ENCODE peak calls at places on chromosomes 3 and 15, in five cellular contexts. G is neuronal stem cell, Z is mesenchymal stem cell, O is H9, S is H1. P is an unnamed sample.

GRCh38 chr15:67838789-67839332 is 984 bp downstream of the RNU6-1 start:
- DNase-seq in Z (peak; percentile 60), O (peak; percentile 84), S (no peak), G (no peak), P (peak; percentile 100)

GRCh38 chr3:15114466-15115358 is 15.8 kb upstream of the RBSN start:
- DNase-seq in S (no peak), G (no peak), O (no peak), Z (no peak), P (no peak)

GRCh38 chr3:48569808-48570450 is 6.3 kb upstream of the UCN2 start:
- DNase-seq in O (no peak), G (no peak), Z (no peak), S (no peak), P (no peak)

GRCh38 chr3:1477669-1478068 is 384.8 kb downstream of the CNTN6 start:
- DNase-seq in G (no peak), S (no peak), Z (no peak), O (no peak), P (no peak)

GRCh38 chr3:14317057-14317553 is 85.3 kb upstream of the SLC6A6 start:
- DNase-seq in S (no peak), G (no peak), Z (no peak), O (no peak), P (no peak)

GRCh38 chr3:53729130-53729529 is 117.1 kb downstream of the CHDH start:
- DNase-seq in O (no peak), G (no peak), S (no peak), Z (no peak), P (no peak)

GRCh38 chr15:100928632-100929280 is 9.6 kb downstream of the LRRK1 start:
- DNase-seq in G (no peak), O (no peak), S (no peak), Z (no peak), P (peak; percentile 89)

GRCh38 chr3:130601662-130602061 is 84.7 kb downstream of the COL6A6 start:
- DNase-seq in G (no peak), Z (no peak), S (no peak), O (no peak), P (no peak)

GRCh38 chr3:115975353-115975752 is 352.0 kb downstream of the GAP43 start:
- DNase-seq in G (no peak), S (no peak), Z (peak; percentile 88), O (no peak), P (no peak)

GRCh38 chr15:57284535-57284934 is 91.8 kb upstream of the CGNL1 start:
- DNase-seq in G (no peak), Z (no peak), S (no peak), O (no peak), P (no peak)

GRCh38 chr15:57922780-57923179 is 142.7 kb downstream of the ALDH1A2 start:
- DNase-seq in G (no peak), O (no peak), Z (no peak), S (no peak), P (no peak)

GRCh38 chr3:42118762-42119361 is 27.7 kb downstream of the TRAK1 start:
- DNase-seq in G (peak; percentile 18), Z (peak; percentile 44), O (peak; percentile 69), S (peak; percentile 19), P (peak; percentile 49)

GRCh38 chr3:42755681-42756578 is 17.1 kb downstream of the CCDC13 start:
- DNase-seq in O (peak; percentile 71), S (no peak), G (no peak), Z (peak; percentile 23), P (no peak)

GRCh38 chr3:98110191-98110908 is 20.2 kb upstream of the OR5H1 start:
- DNase-seq in Z (no peak), S (no peak), O (no peak), G (no peak), P (peak; percentile 62)

GRCh38 chr3:15399970-15400369 is 27.4 kb downstream of the METTL6 start:
- DNase-seq in S (no peak), G (no peak), Z (no peak), O (no peak), P (no peak)

GRCh38 chr3:72312339-72312738 is 527.4 kb upstream of the PROK2 start:
- DNase-seq in O (no peak), S (no peak), Z (no peak), G (no peak), P (no peak)

GRCh38 chr15:52154896-52155865 is 36.0 kb downstream of the GNB5 start:
- DNase-seq in Z (no peak), G (no peak), S (no peak), O (no peak), P (no peak)

GRCh38 chr15:52615302-52615701 is 46.5 kb upstream of the ARPP19 start:
- DNase-seq in G (no peak), Z (no peak), S (no peak), O (no peak), P (peak; percentile 21)

GRCh38 chr3:47414666-47415587 is 34.1 kb downstream of the PTPN23 start:
- DNase-seq in G (no peak), Z (no peak), S (no peak), O (no peak), P (no peak)

GRCh38 chr3:152574461-152575079 is 260.4 kb upstream of the P2RY1 start:
- DNase-seq in S (no peak), Z (peak; percentile 65), G (peak; percentile 24), O (no peak), P (peak; percentile 42)

GRCh38 chr15:40079456-40079855 is 29.2 kb downstream of the BMF start:
- DNase-seq in G (no peak), Z (no peak), S (no peak), O (no peak), P (peak; percentile 85)

GRCh38 chr15:71496336-71496955 is 313.9 kb upstream of the NR2E3 start:
- DNase-seq in Z (peak; percentile 31), G (no peak), O (no peak), S (no peak), P (no peak)

GRCh38 chr3:49017646-49017977 is 768 bp downstream of the DALRD3 start:
- DNase-seq in O (no peak), S (no peak), G (no peak), Z (no peak), P (no peak)

GRCh38 chr3:10204921-10205320 is 40.2 kb downstream of the IRAK2 start:
- DNase-seq in Z (no peak), G (no peak), O (no peak), S (no peak), P (no peak)

GRCh38 chr15:33116218-33116617 is 78.3 kb downstream of the FMN1 start:
- DNase-seq in S (no peak), Z (no peak), G (no peak), O (no peak), P (no peak)

GRCh38 chr3:24432989-24433388 is 61.7 kb downstream of the THRB start:
- DNase-seq in G (no peak), Z (no peak), S (no peak), O (no peak), P (no peak)

GRCh38 chr3:152828075-152828840 is 6.7 kb upstream of the P2RY1 start:
- DNase-seq in Z (peak; percentile 18), S (no peak), G (no peak), O (no peak), P (no peak)

GRCh38 chr3:59654120-59654952 is 604.5 kb upstream of the CFAP20DC start:
- DNase-seq in S (no peak), G (no peak), O (no peak), Z (no peak), P (peak; percentile 80)

GRCh38 chr15:60003243-60004018 is 680 bp upstream of the FOXB1 start:
- DNase-seq in O (no peak), Z (no peak), S (no peak), G (no peak), P (no peak)

GRCh38 chr15:41873711-41874110 is 20.1 kb downstream of the SPTBN5 start:
- DNase-seq in S (no peak), O (no peak), G (no peak), Z (no peak), P (no peak)

GRCh38 chr15:41872166-41872747 is 21.6 kb downstream of the SPTBN5 start:
- DNase-seq in S (no peak), Z (no peak), O (no peak), G (no peak), P (no peak)

GRCh38 chr15:41870689-41871081 is 23.2 kb downstream of the SPTBN5 start:
- DNase-seq in G (no peak), S (no peak), Z (peak; percentile 41), O (no peak), P (no peak)

GRCh38 chr15:41869770-41870688 is 23.8 kb downstream of the SPTBN5 start:
- DNase-seq in Z (no peak), O (no peak), G (no peak), S (no peak), P (no peak)

DNA sequence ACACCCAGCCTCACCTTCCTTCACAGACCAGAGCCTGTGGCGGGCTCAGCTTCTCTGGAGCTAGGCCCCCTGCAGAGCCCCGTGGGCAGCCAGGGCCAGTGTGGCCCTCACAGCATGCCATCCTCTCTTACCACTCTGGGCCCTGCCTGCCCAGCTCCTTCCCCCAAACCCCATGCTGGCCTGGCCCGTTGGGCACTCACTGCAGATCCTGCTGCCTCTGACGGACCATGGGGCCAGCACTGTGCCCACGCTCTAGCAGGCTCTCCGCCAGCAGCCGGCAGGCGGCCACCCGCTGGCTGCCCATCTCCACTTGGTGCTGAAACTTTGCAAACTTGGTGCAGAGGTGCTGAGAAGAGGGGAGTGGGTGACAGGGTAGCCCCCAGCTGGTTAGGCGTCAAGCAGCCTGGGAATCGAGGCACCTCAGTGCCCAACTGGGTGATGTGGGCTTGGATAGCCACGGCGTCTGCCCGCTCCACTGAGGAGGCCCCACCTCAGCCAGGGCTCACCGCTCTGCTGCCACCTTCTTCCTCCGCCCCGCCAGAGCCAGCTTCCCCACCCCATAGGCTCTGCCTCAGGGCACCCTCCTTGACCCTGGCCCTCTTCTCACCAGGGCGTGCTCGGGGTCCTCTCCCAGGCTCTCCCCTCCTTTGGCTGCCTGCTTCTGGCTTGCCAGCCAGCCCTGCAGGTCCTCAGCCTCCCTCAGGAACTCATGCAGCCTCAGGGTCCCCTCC is 22.5 kb downstream of the SPTBN5 start:
- DNase-seq in G (no peak), O (no peak), Z (no peak), S (no peak), P (no peak)
- H2BK12ac ChIP-seq in G (no peak overlapping the region), O (no peak overlapping the region), Z (no peak overlapping the region), S (no peak overlapping the region), P (no peak overlapping the region)

DNA sequence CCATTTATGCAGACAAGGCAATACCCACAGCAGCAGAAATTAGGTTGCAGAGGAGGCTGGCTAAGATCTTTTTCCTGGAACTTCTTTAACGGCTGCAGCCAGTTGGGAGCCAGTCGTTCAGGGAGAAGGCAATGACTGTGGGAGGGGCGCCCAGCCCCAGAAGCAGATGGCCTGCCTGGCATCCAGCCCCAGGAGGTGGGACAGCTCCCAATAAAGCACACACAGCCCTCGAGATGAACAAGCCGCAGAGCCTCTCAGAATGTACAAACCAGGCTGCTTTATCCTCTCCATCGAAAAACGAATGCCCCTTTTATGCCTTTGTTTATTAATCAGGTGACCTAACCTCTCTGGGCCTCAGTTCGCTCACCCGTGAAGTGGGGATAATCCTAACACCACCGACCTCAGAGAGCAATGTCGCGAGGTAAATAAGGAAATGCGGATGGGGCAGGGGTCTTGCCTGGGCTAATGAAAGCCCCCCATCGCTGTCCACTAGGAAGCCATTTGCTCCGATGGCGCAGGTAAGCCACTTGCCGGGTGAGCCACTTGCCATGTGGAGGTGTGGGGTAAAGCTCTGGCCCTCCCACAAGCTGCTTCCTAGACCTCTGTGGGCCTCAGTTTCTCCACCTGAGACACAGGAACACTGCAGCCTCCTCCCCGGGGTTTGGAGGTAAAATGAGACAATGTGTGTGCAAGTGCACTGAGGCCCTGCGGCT is 35.8 kb downstream of the MGLL start:
- DNase-seq in O (no peak), S (no peak), G (no peak), Z (no peak), P (no peak)
- H2BK12ac ChIP-seq in O (no peak overlapping the region), S (no peak overlapping the region), G (no peak overlapping the region), Z (no peak overlapping the region), P (no peak overlapping the region)

GRCh38 chr3:13240928-13241618 is 167.8 kb upstream of the IQSEC1 start:
- DNase-seq in S (no peak), O (no peak), G (no peak), Z (no peak), P (peak; percentile 88)
- H2BK12ac ChIP-seq in S (no peak overlapping the region), O (no peak overlapping the region), G (no peak overlapping the region), Z (no peak overlapping the region), P (no peak overlapping the region)

GRCh38 chr3:111667621-111668239 is 72.6 kb upstream of the ZBED2 start:
- DNase-seq in G (no peak), O (no peak), Z (peak; percentile 73), S (no peak), P (no peak)
- H2BK12ac ChIP-seq in G (no peak overlapping the region), O (no peak overlapping the region), Z (no peak overlapping the region), S (no peak overlapping the region), P (no peak overlapping the region)

P was measured in trophoblast cell.